ENCODE peak calls at places on chromosome 11, in nine cellular contexts. K is naive thymus-derived CD4-positive, alpha-beta T cell; O is skeletal muscle cell; J is stimulated activated CD4-positive, alpha-beta T cell treated with anti-CD3 and anti-CD28 coated beads, Interleukin-2, amount 100 ng/mL, for 48 hours; B is fibroblast of mammary gland; L is CD8-positive, alpha-beta T cell; Q is body of pancreas; P is mucosa of gallbladder; Y is A549. X is an unnamed sample.

GRCh38 chr11:132054822-132055221 is 684.4 kb downstream of the NTM start:
- DNase-seq in Y (no peak), B (peak), J (no peak), O (peak), P (no peak), L (no peak), Q (no peak), K (no peak), X (no peak)

GRCh38 chr11:95501761-95502266 is 270.8 kb upstream of the SESN3 start:
- DNase-seq in Y (no peak), L (no peak), Q (no peak), B (peak), J (no peak), K (no peak), O (no peak), P (no peak), X (no peak)

GRCh38 chr11:44632466-44633123 is 67.1 kb downstream of the CD82 start:
- DNase-seq in L (peak), B (peak), O (no peak), K (peak), J (no peak), P (peak), Y (peak), Q (no peak), X (peak)

GRCh38 chr11:3855808-3856491 is 486 bp downstream of the STIM1 start:
- DNase-seq in P (no peak), J (peak), Y (peak), O (no peak), L (peak), B (no peak), K (peak), Q (peak), X (peak)

GRCh38 chr11:102476812-102477211 is 24.2 kb upstream of the TMEM123 start:
- DNase-seq in L (no peak), Q (peak), B (no peak), J (no peak), K (peak), Y (no peak), P (peak), O (no peak), X (peak)

GRCh38 chr11:74493816-74494630 is 499 bp upstream of the LIPT2 start:
- DNase-seq in B (peak), O (no peak), Q (no peak), L (no peak), K (no peak), J (no peak), P (no peak), Y (no peak), X (no peak)

GRCh38 chr11:3796346-3796745 is 1.0 kb downstream of the NUP98 start:
- DNase-seq in P (no peak), L (no peak), O (no peak), K (peak), B (no peak), J (no peak), Y (no peak), Q (no peak), X (no peak)

GRCh38 chr11:13486926-13487660 is 8.7 kb downstream of the PTH start:
- DNase-seq in K (peak), B (peak), Q (peak), P (peak), L (peak), O (no peak), J (peak), Y (peak), X (peak)

GRCh38 chr11:35491231-35491871 is 34.1 kb downstream of the PAMR1 start:
- DNase-seq in K (no peak), J (no peak), P (no peak), L (no peak), Y (no peak), O (peak), Q (no peak), B (peak), X (no peak)

GRCh38 chr11:47981667-47982404 is 1.5 kb downstream of the PTPRJ start:
- DNase-seq in Q (no peak), L (no peak), O (no peak), Y (no peak), K (no peak), P (no peak), J (no peak), B (no peak), X (no peak)

GRCh38 chr11:44519989-44520737 is 45.3 kb upstream of the CD82 start:
- DNase-seq in B (no peak), J (no peak), K (no peak), Q (no peak), L (no peak), O (no peak), Y (no peak), P (peak), X (no peak)

GRCh38 chr11:116714902-116715301 is 57.9 kb downstream of the BUD13 start:
- DNase-seq in P (no peak), O (no peak), Y (no peak), J (no peak), B (no peak), K (no peak), Q (no peak), L (no peak), X (no peak)

GRCh38 chr11:110076388-110076965 is 16.7 kb upstream of the ZC3H12C start:
- DNase-seq in Y (no peak), P (no peak), K (no peak), Q (no peak), J (no peak), L (no peak), B (peak), O (no peak), X (peak)

GRCh38 chr11:94771390-94771789 is 3.2 kb downstream of the AMOTL1 start:
- DNase-seq in K (no peak), B (no peak), P (no peak), Y (no peak), J (no peak), O (no peak), Q (no peak), L (no peak), X (no peak)

GRCh38 chr11:61022311-61023085 is 51.0 kb downstream of the CD6 start:
- DNase-seq in L (no peak), B (no peak), Y (no peak), J (no peak), K (no peak), P (no peak), O (no peak), Q (no peak), X (no peak)

GRCh38 chr11:84990141-84990540 is 637.0 kb downstream of the DLG2 start:
- DNase-seq in P (no peak), L (no peak), K (no peak), B (no peak), J (no peak), O (no peak), Y (no peak), Q (no peak), X (peak)

GRCh38 chr11:20623258-20623657 is 23.9 kb downstream of the SLC6A5 start:
- DNase-seq in J (no peak), O (no peak), L (no peak), Q (no peak), P (no peak), K (no peak), B (no peak), Y (no peak), X (no peak)

GRCh38 chr11:92511522-92512203 is 287.0 kb downstream of the FAT3 start:
- DNase-seq in P (no peak), Q (no peak), B (no peak), Y (no peak), J (no peak), O (no peak), K (no peak), L (no peak), X (peak)

GRCh38 chr11:37409124-37409523 is 811.1 kb upstream of the RAG2 start:
- DNase-seq in O (no peak), Q (no peak), B (no peak), J (no peak), P (no peak), K (no peak), L (no peak), Y (no peak), X (no peak)

GRCh38 chr11:2275334-2276279 is 5.2 kb upstream of the ASCL2 start:
- DNase-seq in Y (no peak), B (no peak), Q (no peak), L (peak), P (peak), O (no peak), J (no peak), K (no peak), X (no peak)

GRCh38 chr11:11577932-11578331 is 43.9 kb downstream of the GALNT18 start:
- DNase-seq in K (no peak), B (no peak), J (no peak), Y (no peak), Q (no peak), O (no peak), P (no peak), L (peak), X (no peak)

GRCh38 chr11:30282289-30282631 is 40.6 kb upstream of the ARL14EP start:
- DNase-seq in J (no peak), B (no peak), K (no peak), O (no peak), P (no peak), L (peak), Y (no peak), Q (no peak), X (no peak)

GRCh38 chr11:22884268-22884667 is 24.0 kb upstream of the CCDC179 start:
- DNase-seq in K (no peak), L (no peak), J (no peak), Q (no peak), P (no peak), Y (no peak), O (no peak), B (no peak), X (no peak)

GRCh38 chr11:70226967-70227366 is 23.9 kb downstream of the FADD start:
- DNase-seq in P (no peak), O (no peak), B (no peak), Y (no peak), L (no peak), K (no peak), J (no peak), Q (no peak), X (no peak)

GRCh38 chr11:45794169-45794568 is 10.8 kb upstream of the SLC35C1 start:
- DNase-seq in B (no peak), O (no peak), K (no peak), J (no peak), Y (no peak), P (no peak), L (no peak), Q (no peak), X (no peak)

GRCh38 chr11:61893981-61894380 is 2.6 kb upstream of the FADS3 start:
- DNase-seq in K (no peak), Y (no peak), P (no peak), L (no peak), B (peak), Q (no peak), O (peak), J (no peak), X (no peak)

GRCh38 chr11:11373934-11374333 is 20.9 kb upstream of the CSNK2A3 start:
- DNase-seq in K (no peak), B (no peak), Y (no peak), Q (no peak), L (no peak), O (no peak), J (no peak), P (no peak), X (no peak)

GRCh38 chr11:11640996-11641395 is 19.2 kb upstream of the GALNT18 start:
- DNase-seq in O (no peak), J (no peak), B (no peak), Q (no peak), L (no peak), K (no peak), P (no peak), Y (no peak), X (no peak)

GRCh38 chr11:31806944-31807790 is 4.0 kb downstream of the PAX6 start:
- DNase-seq in Y (no peak), O (no peak), J (no peak), L (peak), P (no peak), Q (no peak), K (no peak), B (no peak), X (no peak)

X was measured in HAP-1.